ENCODE peak calls at places on chromosomes 5 and 9, in six cellular contexts. Q is cardiac fibroblast; N is osteoblast; T is ovary; H is endothelial cell; Y is CD8-positive, alpha-beta T cell. W is an unnamed sample.

GRCh38 chr9:17433526-17433925 is 145.3 kb upstream of the SH3GL2 start:
- DNase-seq in Q (no peak), N (no peak), T (no peak), H (no peak), Y (no peak), W (no peak)

GRCh38 chr5:103427326-103427725 is 135.3 kb downstream of the NUDT12 start:
- DNase-seq in Q (no peak), N (no peak), T (no peak), H (no peak), Y (no peak), W (no peak)

GRCh38 chr9:15243086-15243485 is 63.9 kb downstream of the TTC39B start:
- DNase-seq in Q (peak; percentile 55), N (peak; percentile 62), T (no peak), H (no peak), Y (no peak), W (no peak)

GRCh38 chr5:2550479-2550878 is 201.0 kb downstream of the IRX2 start:
- DNase-seq in Q (no peak), N (no peak), T (no peak), H (no peak), Y (no peak), W (no peak)

GRCh38 chr5:172303090-172303995 is 19.8 kb upstream of the UBTD2 start:
- DNase-seq in Q (peak; percentile 84), N (no peak), T (no peak), H (no peak), Y (no peak), W (no peak)

GRCh38 chr9:35792044-35792813 is 838 bp downstream of the NPR2 start:
- DNase-seq in Q (no peak), N (peak; percentile 69), T (peak; percentile 27), H (no peak), Y (no peak), W (no peak)

GRCh38 chr5:119049824-119050449 is 20.9 kb upstream of the DMXL1 start:
- DNase-seq in Q (peak; percentile 84), N (peak; percentile 73), T (no peak), H (no peak), Y (no peak), W (no peak)

GRCh38 chr5:6176294-6176693 is 202.1 kb downstream of the MED10 start:
- DNase-seq in Q (no peak), N (no peak), T (no peak), H (no peak), Y (no peak), W (no peak)

GRCh38 chr5:8019719-8020218 is 150.8 kb downstream of the MTRR start:
- DNase-seq in Q (no peak), N (no peak), T (no peak), H (no peak), Y (no peak), W (no peak)

GRCh38 chr5:26641492-26641891 is 396.9 kb downstream of the CDH9 start:
- DNase-seq in Q (no peak), N (no peak), T (no peak), H (no peak), Y (no peak), W (no peak)

GRCh38 chr5:170162631-170163321 is 57.1 kb downstream of the FOXI1 start:
- DNase-seq in Q (no peak), N (no peak), T (no peak), H (no peak), Y (no peak), W (peak; percentile 3)

GRCh38 chr9:112041536-112042243 is 133.4 kb downstream of the SUSD1 start:
- DNase-seq in Q (peak; percentile 100), N (peak; percentile 77), T (no peak), H (no peak), Y (no peak), W (no peak)

GRCh38 chr9:23630488-23630887 is 195.6 kb downstream of the ELAVL2 start:
- DNase-seq in Q (no peak), N (no peak), T (no peak), H (no peak), Y (no peak), W (no peak)

GRCh38 chr5:99088309-99088708 is 159.5 kb upstream of the CHD1 start:
- DNase-seq in Q (peak; percentile 36), N (no peak), T (no peak), H (no peak), Y (no peak), W (no peak)

GRCh38 chr9:125446581-125447094 is 185.0 kb downstream of the GAPVD1 start:
- DNase-seq in Q (no peak), N (no peak), T (no peak), H (no peak), Y (no peak), W (no peak)

GRCh38 chr5:176564002-176564401 is 14.9 kb downstream of the CDHR2 start:
- DNase-seq in Q (peak; percentile 72), N (no peak), T (no peak), H (no peak), Y (no peak), W (no peak)

GRCh38 chr5:140603739-140604138 is 29.2 kb downstream of the CD14 start:
- DNase-seq in Q (no peak), N (no peak), T (no peak), H (no peak), Y (no peak), W (no peak)

GRCh38 chr9:109536859-109537258 is 38.8 kb upstream of the PTPN3 start:
- DNase-seq in Q (no peak), N (no peak), T (no peak), H (no peak), Y (no peak), W (no peak)

GRCh38 chr5:134018154-134018985 is 13.6 kb upstream of the VDAC1 start:
- DNase-seq in Q (no peak), N (no peak), T (no peak), H (no peak), Y (no peak), W (no peak)

GRCh38 chr5:104095527-104095926 is 532.9 kb upstream of the NUDT12 start:
- DNase-seq in Q (no peak), N (no peak), T (no peak), H (no peak), Y (no peak), W (no peak)

GRCh38 chr5:17333755-17334154 is 116.3 kb downstream of the BASP1 start:
- DNase-seq in Q (no peak), N (no peak), T (no peak), H (no peak), Y (no peak), W (no peak)

GRCh38 chr9:419571-420156 is 205.0 kb downstream of the DOCK8 start:
- DNase-seq in Q (peak; percentile 65), N (no peak), T (no peak), H (no peak), Y (no peak), W (no peak)

GRCh38 chr9:12884736-12885395 is 110.0 kb downstream of the LURAP1L start:
- DNase-seq in Q (peak; percentile 95), N (peak; percentile 67), T (no peak), H (no peak), Y (no peak), W (no peak)

GRCh38 chr5:107633171-107633901 is 37.4 kb downstream of the EFNA5 start:
- DNase-seq in Q (peak; percentile 68), N (no peak), T (no peak), H (no peak), Y (no peak), W (no peak)

GRCh38 chr9:35415769-35416427 is 74.0 kb upstream of the RUSC2 start:
- DNase-seq in Q (no peak), N (no peak), T (no peak), H (no peak), Y (no peak), W (no peak)

GRCh38 chr5:83151821-83152220 is 74.5 kb downstream of the XRCC4 start:
- DNase-seq in Q (peak; percentile 45), N (no peak), T (no peak), H (no peak), Y (no peak), W (no peak)

GRCh38 chr5:124919752-124920151 is 173.3 kb upstream of the ZNF608 start:
- DNase-seq in Q (no peak), N (no peak), T (no peak), H (no peak), Y (no peak), W (no peak)

GRCh38 chr5:124921694-124922093 is 175.3 kb upstream of the ZNF608 start:
- DNase-seq in Q (no peak), N (no peak), T (no peak), H (no peak), Y (no peak), W (no peak)

GRCh38 chr5:124918618-124919017 is 172.2 kb upstream of the ZNF608 start:
- DNase-seq in Q (no peak), N (no peak), T (no peak), H (no peak), Y (no peak), W (no peak)

GRCh38 chr5:124920909-124921666 is 174.6 kb upstream of the ZNF608 start:
- DNase-seq in Q (no peak), N (peak; percentile 41), T (no peak), H (no peak), Y (no peak), W (no peak)

DNA sequence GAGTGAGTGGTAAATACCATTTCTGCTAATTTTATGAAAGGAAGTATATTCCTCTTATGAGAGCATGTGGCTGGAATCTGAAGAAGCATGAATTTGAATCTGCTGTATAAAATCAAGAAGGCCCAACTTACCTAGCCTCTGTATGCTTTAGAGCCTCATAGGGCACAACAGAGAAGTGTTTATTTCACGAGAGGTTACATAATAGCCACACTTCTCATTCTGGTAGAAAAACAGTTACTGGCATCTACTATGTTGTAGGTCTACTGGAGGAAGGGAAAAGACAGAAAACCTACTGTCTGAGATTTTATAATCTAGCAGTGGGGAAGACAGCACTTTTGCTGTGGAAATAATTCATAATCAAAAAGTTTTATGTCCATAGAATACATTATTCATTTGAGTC is 172.6 kb upstream of the ZNF608 start:
- DNase-seq in Q (no peak), N (no peak), T (no peak), H (no peak), Y (no peak), W (no peak)
- TF ChIP-seq CTCF in Q (no peak), N (no peak), T (no peak), H (no peak), Y (no peak), W (no peak)

GRCh38 chr9:117073539-117074336 is 341.1 kb downstream of the ASTN2 start:
- DNase-seq in Q (peak; percentile 9), N (no peak), T (no peak), H (peak; percentile 68), Y (no peak), W (no peak)
- TF ChIP-seq CTCF in Q (peak; percentile 35), N (peak; percentile 35), T (no peak), H (peak; percentile 71), Y (no peak), W (peak; percentile 41)

DNA sequence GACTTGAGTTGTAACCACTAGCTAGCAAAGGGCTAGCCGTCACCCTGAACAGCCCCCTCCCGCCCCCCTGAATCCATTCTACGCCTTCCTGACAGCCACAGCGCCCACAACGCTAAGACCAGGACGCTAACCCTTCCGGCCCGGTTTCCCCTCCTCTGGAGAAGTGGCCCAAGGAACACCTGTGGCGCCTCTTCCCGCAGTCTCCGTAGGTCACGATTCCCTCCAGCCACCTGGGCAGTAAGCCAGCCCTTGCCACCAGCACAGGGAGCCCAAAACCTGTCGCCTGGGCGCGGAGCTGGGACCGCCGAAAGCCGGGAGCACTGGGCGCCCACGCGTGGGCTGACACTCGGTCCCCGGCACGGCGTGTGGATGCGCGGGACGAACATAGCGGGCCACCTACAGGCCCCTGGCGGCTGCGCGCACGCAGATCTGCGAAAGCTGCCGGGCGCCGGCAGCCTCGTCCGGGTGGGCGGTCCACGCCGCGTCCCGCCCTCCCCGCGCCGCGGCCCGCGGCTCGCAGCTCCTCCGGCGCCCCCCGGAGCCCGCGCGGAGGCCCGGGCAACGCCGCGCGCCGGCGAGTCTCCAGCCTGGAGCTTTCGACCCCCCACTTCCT is 596 bp downstream of the IRF1 start:
- DNase-seq in Q (peak; percentile 36), N (peak; percentile 93), T (peak; percentile 67), H (no peak), Y (peak; percentile 53), W (no peak)
- TF ChIP-seq CTCF in Q (no peak), N (no peak), T (no peak), H (peak; percentile 11), Y (no peak), W (no peak)

GRCh38 chr9:122159026-122159924 is at the start of the genes MORN5 and NDUFA8:
- DNase-seq in Q (peak; percentile 95), N (peak; percentile 98), T (peak; percentile 98), H (peak; percentile 99), Y (peak; percentile 94), W (peak; percentile 93)
- TF ChIP-seq CTCF in Q (peak; percentile 23), N (no peak), T (no peak), H (no peak), Y (no peak), W (no peak)